ENCODE peak calls at places on chromosomes 16 and 17, in six cellular contexts. L is CD8-positive, alpha-beta T cell; Q is brain microvascular endothelial cell; C is foreskin keratinocyte; D is heart right ventricle; N is heart left ventricle. R is an unnamed sample.

GRCh38 chr17:28737770-28738679 is 5.8 kb upstream of the TRAF4 start:
- DNase-seq in L (no peak), Q (no peak), C (no peak), D (no peak), N (no peak), R (no peak)

GRCh38 chr16:19400709-19401108 is 17.0 kb upstream of the TMC5 start:
- DNase-seq in L (no peak), Q (no peak), C (no peak), D (no peak), N (no peak), R (no peak)

GRCh38 chr16:9116141-9116540 is 24.7 kb downstream of the HAPSTR1 start:
- DNase-seq in L (no peak), Q (no peak), C (no peak), D (no peak), N (no peak), R (no peak)

GRCh38 chr16:87235810-87236515 is 81.2 kb downstream of the C16orf95 start:
- DNase-seq in L (no peak), Q (no peak), C (no peak), D (no peak), N (no peak), R (no peak)

GRCh38 chr16:4303973-4304372 is 11.9 kb upstream of the GLIS2 start:
- DNase-seq in L (no peak), Q (no peak), C (no peak), D (no peak), N (no peak), R (no peak)

GRCh38 chr17:78879679-78880186 is 23.3 kb downstream of the CEP295NL start:
- DNase-seq in L (peak), Q (peak), C (no peak), D (peak), N (peak), R (peak)

GRCh38 chr17:47800686-47801085 is 20.9 kb downstream of the OSBPL7 start:
- DNase-seq in L (no peak), Q (no peak), C (no peak), D (no peak), N (no peak), R (no peak)

GRCh38 chr16:53546988-53547391 is 44.0 kb upstream of the AKTIP start:
- DNase-seq in L (no peak), Q (peak), C (no peak), D (no peak), N (no peak), R (no peak)

GRCh38 chr16:23064642-23065041 is 84.6 kb downstream of the USP31 start:
- DNase-seq in L (no peak), Q (no peak), C (no peak), D (peak), N (no peak), R (no peak)

GRCh38 chr17:76336756-76337412 is 16.8 kb downstream of the PRPSAP1 start:
- DNase-seq in L (no peak), Q (no peak), C (no peak), D (no peak), N (no peak), R (no peak)

GRCh38 chr16:28140788-28141618 is 70.8 kb downstream of the XPO6 start:
- DNase-seq in L (peak), Q (no peak), C (no peak), D (peak), N (no peak), R (no peak)

GRCh38 chr16:76955629-76956028 is 235.4 kb upstream of the MON1B start:
- DNase-seq in L (no peak), Q (peak), C (no peak), D (no peak), N (no peak), R (no peak)

GRCh38 chr16:89917773-89918452 is 749 bp upstream of the MC1R start:
- DNase-seq in L (peak), Q (peak), C (peak), D (peak), N (peak), R (peak)

GRCh38 chr17:76968707-76969597 is 100.7 kb downstream of the MGAT5B start:
- DNase-seq in L (peak), Q (no peak), C (no peak), D (no peak), N (peak), R (peak)

GRCh38 chr16:1645914-1646525 is 32.1 kb upstream of the JPT2 start:
- DNase-seq in L (peak), Q (peak), C (peak), D (no peak), N (no peak), R (no peak)

GRCh38 chr17:2724783-2725164 is 13.2 kb upstream of the CLUH start:
- DNase-seq in L (peak), Q (no peak), C (no peak), D (no peak), N (no peak), R (peak)

GRCh38 chr16:80150978-80151705 is 389.7 kb upstream of the DYNLRB2 start:
- DNase-seq in L (no peak), Q (no peak), C (no peak), D (no peak), N (no peak), R (no peak)

GRCh38 chr16:10333321-10334032 is 52.4 kb upstream of the ATF7IP2 start:
- DNase-seq in L (no peak), Q (no peak), C (no peak), D (no peak), N (no peak), R (no peak)

GRCh38 chr16:67779256-67780014 is 26.9 kb downstream of the RANBP10 start:
- DNase-seq in L (no peak), Q (no peak), C (peak), D (no peak), N (no peak), R (no peak)

GRCh38 chr17:7313028-7313889 is 1.9 kb downstream of the GPS2 start:
- DNase-seq in L (no peak), Q (no peak), C (no peak), D (no peak), N (no peak), R (no peak)

GRCh38 chr17:79453481-79453880 is 157.4 kb downstream of the RBFOX3 start:
- DNase-seq in L (no peak), Q (no peak), C (no peak), D (no peak), N (no peak), R (no peak)

GRCh38 chr16:88356727-88357199 is 26.0 kb upstream of the ZNF469 start:
- DNase-seq in L (no peak), Q (no peak), C (no peak), D (no peak), N (peak), R (no peak)

GRCh38 chr17:35597604-35598003 is 10.5 kb downstream of the AP2B1 start:
- DNase-seq in L (no peak), Q (no peak), C (no peak), D (no peak), N (no peak), R (no peak)

GRCh38 chr17:35596072-35596471 is 8.9 kb downstream of the AP2B1 start:
- DNase-seq in L (no peak), Q (no peak), C (no peak), D (no peak), N (no peak), R (no peak)

GRCh38 chr17:35596530-35597233 is 9.6 kb downstream of the AP2B1 start:
- DNase-seq in L (no peak), Q (no peak), C (no peak), D (no peak), N (no peak), R (no peak)
- TF ChIP-seq CTCF in L (no peak), Q (peak), C (peak), D (no peak), N (no peak), R (no peak)

DNA sequence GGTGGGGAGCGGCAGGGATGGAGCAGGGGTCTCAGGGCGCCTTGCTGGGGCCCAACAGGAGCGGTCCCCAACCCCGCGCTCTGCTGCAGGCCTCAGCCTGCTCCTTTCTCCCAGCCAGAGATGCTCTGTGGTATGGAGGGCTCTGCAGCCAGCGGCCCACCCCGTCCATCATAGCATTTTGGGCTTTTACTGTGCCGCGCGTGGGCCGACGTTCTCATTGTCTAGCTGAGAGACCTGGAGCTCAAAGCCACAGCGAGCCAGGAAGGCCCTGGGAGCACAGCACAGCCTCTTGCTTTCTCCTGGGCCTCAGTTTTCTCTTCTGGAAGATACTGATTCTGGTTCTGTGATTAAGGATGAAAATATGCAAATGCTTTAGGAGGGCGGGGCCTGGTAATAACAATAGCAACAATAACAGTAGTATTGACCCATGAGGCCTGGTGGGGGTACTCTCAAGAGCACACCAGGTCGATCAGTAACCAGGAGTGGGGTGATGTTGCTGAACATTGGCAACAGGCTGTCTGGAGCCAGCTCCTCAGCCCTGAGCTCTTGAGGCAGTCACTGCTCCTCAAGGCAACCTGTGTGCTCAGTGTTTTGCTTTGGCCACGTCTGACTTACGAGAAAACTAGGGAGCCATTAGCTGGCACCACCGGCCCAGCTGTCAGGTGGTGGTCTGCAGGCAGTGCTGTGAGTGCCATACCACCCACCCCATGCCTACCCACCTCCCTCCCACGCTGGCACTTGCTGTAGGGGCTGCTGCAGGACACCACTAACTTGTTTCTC is 1.1 kb upstream of the RASD1 start:
- DNase-seq in L (no peak), Q (no peak), C (no peak), D (no peak), N (no peak), R (no peak)
- H3K27ac ChIP-seq in L (no peak), Q (no peak), C (no peak), D (peak), N (no peak), R (no peak)

DNA sequence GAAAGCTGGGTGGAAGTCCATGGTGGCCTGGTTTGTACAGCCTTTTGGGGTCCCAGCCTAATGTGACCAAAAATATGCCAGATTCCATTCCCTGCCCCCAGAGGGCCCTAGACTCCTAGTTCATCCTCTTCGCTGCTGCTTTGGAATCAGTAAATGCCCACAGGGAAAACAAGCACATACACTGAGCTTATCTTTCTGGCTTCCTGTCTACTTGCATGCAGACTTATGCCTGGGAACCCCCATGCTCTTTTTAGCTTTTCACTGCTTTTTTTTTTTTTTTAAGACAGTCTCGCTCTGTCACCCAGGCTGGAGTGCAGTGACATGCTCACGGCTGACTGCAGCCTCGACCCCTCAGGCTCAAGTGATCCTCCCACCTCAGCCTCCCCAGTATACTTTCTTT is 6.2 kb upstream of the CD300LG start:
- DNase-seq in L (no peak), Q (peak), C (no peak), D (no peak), N (no peak), R (peak)
- TF ChIP-seq CTCF in L (no peak), Q (peak), C (peak), D (peak), N (no peak), R (peak)

GRCh38 chr17:64747938-64748540 is 85.9 kb upstream of the SMURF2 start:
- DNase-seq in L (no peak), Q (no peak), C (no peak), D (no peak), N (no peak), R (no peak)
- H3K27ac ChIP-seq in L (no peak), Q (peak), C (no peak), D (peak), N (peak), R (no peak)

GRCh38 chr17:49000943-49001342 is 3.8 kb downstream of the IGF2BP1 start:
- DNase-seq in L (no peak), Q (no peak), C (no peak), D (no peak), N (no peak), R (no peak)

GRCh38 chr17:48997103-48997826 is at the start of gene IGF2BP1:
- DNase-seq in L (no peak), Q (peak), C (no peak), D (no peak), N (no peak), R (peak)

GRCh38 chr17:48996696-48997102 is 486 bp upstream of the IGF2BP1 start:
- DNase-seq in L (no peak), Q (no peak), C (no peak), D (no peak), N (no peak), R (no peak)

GRCh38 chr17:48997827-48998556 is 807 bp downstream of the IGF2BP1 start:
- DNase-seq in L (no peak), Q (no peak), C (no peak), D (no peak), N (no peak), R (no peak)

DNA sequence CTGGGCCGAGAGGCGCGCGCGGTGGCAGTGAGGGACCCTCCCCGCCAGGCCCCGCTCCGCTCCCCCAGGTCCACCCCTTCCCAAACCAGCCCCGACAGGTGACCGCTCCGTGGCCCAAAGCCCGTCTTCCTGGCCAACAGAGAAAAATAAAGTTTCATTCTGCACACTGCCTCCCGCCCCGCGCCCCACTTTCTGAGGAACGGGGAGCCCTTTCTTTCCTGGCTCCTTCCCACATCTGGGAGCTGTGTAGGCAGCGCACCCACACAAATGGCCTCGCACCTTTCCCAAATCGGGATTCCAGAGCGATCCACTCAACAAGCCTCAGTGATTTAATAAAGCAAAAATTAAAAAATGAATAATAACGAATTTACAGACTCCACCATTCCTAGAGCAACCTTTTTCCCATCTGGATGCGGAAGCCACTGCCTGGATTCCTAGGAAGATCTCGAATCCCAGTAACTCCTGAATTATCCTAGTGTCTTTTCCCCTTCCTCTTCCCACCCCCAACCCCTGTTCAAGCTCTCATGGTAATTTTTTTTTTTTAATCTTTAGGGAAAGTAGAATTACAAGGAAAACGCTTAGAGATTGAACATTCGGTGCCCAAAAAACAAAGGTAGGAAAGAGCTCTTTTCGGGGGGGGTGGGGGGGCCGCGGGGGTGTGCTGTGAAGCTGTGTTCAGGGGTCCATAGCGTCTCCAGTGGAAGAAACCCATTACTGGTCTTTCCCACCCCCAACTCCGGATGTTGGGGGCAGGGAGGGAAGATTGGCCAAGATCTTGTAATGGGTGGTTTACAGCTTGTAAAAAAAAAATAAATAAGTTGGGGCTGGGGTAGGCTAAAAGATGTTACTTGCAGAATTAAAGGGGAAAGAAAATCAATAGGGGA is 1.6 kb downstream of the IGF2BP1 start:
- DNase-seq in L (no peak), Q (no peak), C (no peak), D (no peak), N (no peak), R (peak)
- TF ChIP-seq CTCF in L (no peak), Q (peak), C (no peak), D (no peak), N (no peak), R (peak)

DNA sequence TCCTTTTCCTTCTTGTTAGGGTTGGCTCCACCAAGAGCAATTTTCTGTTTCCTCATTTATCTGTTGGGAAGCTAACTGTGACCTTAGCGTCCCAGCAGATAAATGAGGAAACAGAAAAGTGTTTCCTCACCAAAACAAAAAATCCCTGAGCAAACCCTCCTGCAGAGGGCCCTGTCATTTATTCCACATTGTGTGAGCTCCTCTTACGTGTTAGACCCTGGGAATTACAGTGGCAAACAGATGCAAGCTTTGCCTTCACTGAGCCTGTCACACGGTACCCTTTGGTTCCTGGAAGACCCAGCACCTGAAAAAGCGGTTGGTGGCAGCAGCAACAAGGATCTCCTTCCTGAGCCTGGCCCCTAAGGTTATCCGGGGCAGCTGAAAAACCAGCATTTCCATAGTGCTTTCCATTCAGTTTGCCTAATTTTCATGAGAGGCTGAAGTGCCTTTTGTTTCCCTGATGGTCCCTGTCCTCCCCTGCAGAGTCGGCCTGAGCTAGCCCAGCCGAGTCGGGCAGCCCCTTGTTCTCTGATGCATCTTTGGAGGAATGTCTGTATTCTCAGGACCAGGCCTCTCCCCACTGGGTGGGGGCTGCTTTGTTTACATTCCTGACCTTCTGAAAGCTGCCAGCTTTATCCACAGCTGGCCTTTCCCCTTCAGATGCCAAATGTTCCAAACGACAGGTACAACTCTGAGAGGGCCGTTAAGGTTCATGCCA is 34.7 kb downstream of the YPEL2 start:
- DNase-seq in L (no peak), Q (no peak), C (no peak), D (no peak), N (no peak), R (no peak)
- H3K27ac ChIP-seq in L (peak), Q (peak), C (no peak), D (peak), N (peak), R (peak)

GRCh38 chr17:30906101-30906911 is at the start of gene TEFM:
- DNase-seq in L (peak), Q (peak), C (peak), D (peak), N (peak), R (peak)
- TF ChIP-seq CTCF in L (no peak), Q (no peak), C (no peak), D (no peak), N (no peak), R (no peak)

GRCh38 chr16:11635679-11636171 is 32.5 kb upstream of the SNN start:
- DNase-seq in L (no peak), Q (no peak), C (no peak), D (no peak), N (no peak), R (no peak)

GRCh38 chr16:11639925-11640899 is 28.0 kb upstream of the SNN start:
- DNase-seq in L (no peak), Q (peak), C (peak), D (peak), N (peak), R (peak)

GRCh38 chr16:11637320-11637719 is 30.9 kb upstream of the SNN start:
- DNase-seq in L (no peak), Q (no peak), C (no peak), D (no peak), N (no peak), R (no peak)

GRCh38 chr16:11636172-11636721 is 32.0 kb upstream of the SNN start:
- DNase-seq in L (no peak), Q (no peak), C (peak), D (no peak), N (no peak), R (no peak)

DNA sequence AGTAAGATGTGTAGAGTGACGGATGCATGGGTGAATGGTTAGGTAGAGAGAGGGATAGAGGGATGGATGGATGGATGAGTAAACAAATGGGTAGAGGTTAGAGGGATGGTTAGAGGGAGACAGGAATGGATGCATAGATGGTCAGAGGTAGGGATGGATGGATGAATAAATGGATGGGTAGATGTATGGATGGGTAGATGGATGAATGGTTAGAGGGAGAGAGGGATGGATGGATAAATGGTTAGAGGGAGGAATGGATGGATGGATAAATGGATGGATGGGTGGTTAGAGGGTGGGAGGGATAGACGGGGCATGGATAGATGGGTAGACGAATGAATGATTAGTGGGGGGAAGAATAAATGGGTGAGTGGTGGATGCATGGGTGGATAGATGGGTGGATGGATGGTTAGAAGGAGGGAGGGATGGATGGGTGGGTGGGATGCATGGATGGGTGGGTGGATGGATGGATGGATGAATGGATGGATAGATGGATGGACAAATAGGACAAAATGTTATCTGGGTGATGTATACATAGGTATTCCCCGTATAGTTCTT is 29.2 kb upstream of the SNN start:
- DNase-seq in L (no peak), Q (no peak), C (no peak), D (no peak), N (no peak), R (no peak)
- H3K27ac ChIP-seq in L (no peak), Q (no peak), C (no peak), D (peak), N (no peak), R (no peak)

GRCh38 chr17:61579961-61580360 is 11.1 kb downstream of the NACA2 start:
- DNase-seq in L (no peak), Q (no peak), C (no peak), D (no peak), N (no peak), R (peak)
- TF ChIP-seq CTCF in L (no peak), Q (no peak), C (peak), D (no peak), N (no peak), R (no peak)

R was measured in cardiac muscle cell.